ENCODE peak calls at places on chromosomes 12 and 14, in five cellular contexts. Q is mesendoderm, E is H1, U is H9, V is neuronal stem cell. C is an unnamed sample.

GRCh38 chr12:51183816-51184215 is 10.9 kb upstream of the TFCP2 start:
- DNase-seq in E (no peak), U (no peak), Q (no peak), V (no peak), C (no peak)

GRCh38 chr12:79006306-79006705 is 141.7 kb downstream of the SYT1 start:
- DNase-seq in V (no peak), U (no peak), E (no peak), Q (peak), C (peak)

GRCh38 chr12:99043319-99043914 is 398.3 kb downstream of the APAF1 start:
- DNase-seq in U (peak), V (peak), E (peak), Q (peak), C (peak)

GRCh38 chr14:87992349-87992719 is 648 bp downstream of the GALC start:
- DNase-seq in V (no peak), E (no peak), U (peak), Q (no peak), C (no peak)

GRCh38 chr12:34598851-34599529 is 576.7 kb downstream of the ALG10 start:
- DNase-seq in U (no peak), V (no peak), Q (no peak), E (no peak), C (no peak)

GRCh38 chr12:13165578-13166120 is 30.9 kb upstream of the EMP1 start:
- DNase-seq in Q (peak), E (no peak), U (no peak), V (no peak), C (peak)

GRCh38 chr12:42636993-42637392 is 47.4 kb upstream of the PRICKLE1 start:
- DNase-seq in U (no peak), Q (no peak), V (no peak), E (no peak), C (no peak)

GRCh38 chr12:109307051-109307450 is 2.0 kb downstream of the FOXN4 start:
- DNase-seq in V (no peak), Q (peak), E (no peak), U (no peak), C (no peak)

GRCh38 chr12:124155711-124156110 is 139.2 kb upstream of the RFLNA start:
- DNase-seq in V (no peak), Q (no peak), U (no peak), E (no peak), C (no peak)

GRCh38 chr14:76812093-76812421 is 625 bp downstream of the ANGEL1 start:
- DNase-seq in U (no peak), Q (peak), E (no peak), V (no peak), C (no peak)

GRCh38 chr12:3551386-3551785 is 60.4 kb downstream of the PRMT8 start:
- DNase-seq in Q (no peak), E (no peak), V (no peak), U (peak), C (no peak)

GRCh38 chr12:62789856-62790255 is 145.1 kb downstream of the PPM1H start:
- DNase-seq in Q (no peak), E (no peak), V (no peak), U (no peak), C (no peak)

GRCh38 chr12:46494424-46494823 is 121.9 kb upstream of the SLC38A2 start:
- DNase-seq in V (peak), U (no peak), E (peak), Q (peak), C (peak)

GRCh38 chr14:72970824-72971434 is 44.7 kb downstream of the DCAF4 start:
- DNase-seq in Q (no peak), U (no peak), V (no peak), E (no peak), C (no peak)

GRCh38 chr12:83016226-83016835 is 329.6 kb downstream of the TMTC2 start:
- DNase-seq in V (no peak), U (no peak), Q (no peak), E (no peak), C (peak)

GRCh38 chr14:65002586-65003210 is 16.0 kb downstream of the FNTB start:
- DNase-seq in V (no peak), U (no peak), Q (no peak), E (no peak), C (no peak)

DNA sequence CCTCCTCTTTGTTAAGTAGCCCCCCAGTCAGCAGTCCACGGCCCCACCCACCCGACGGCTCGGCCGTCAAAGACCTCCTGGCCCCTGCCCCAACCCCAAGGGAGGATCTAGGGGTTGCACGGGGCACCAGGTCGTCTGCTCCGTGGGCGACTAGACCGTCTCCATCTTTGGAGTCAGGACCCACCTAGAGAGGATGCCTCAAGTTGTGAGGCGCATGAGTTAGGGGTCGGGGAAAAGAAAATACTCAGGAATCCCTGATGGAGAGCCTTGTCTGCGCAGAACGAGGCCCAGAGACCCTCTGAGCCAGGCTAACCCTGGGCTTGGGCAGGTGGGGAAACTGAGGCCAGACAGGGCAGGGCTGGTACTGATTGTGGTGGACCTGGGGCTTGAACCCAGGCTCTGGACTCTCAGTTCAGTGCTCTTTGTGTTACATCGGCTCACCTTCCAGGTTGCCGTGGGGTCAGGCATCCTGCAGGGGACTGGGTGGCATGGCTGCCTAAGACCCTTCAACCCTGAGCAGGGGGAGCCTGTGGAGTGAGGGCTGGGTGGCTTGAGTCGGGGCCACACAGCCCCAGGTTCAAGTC is 838 bp downstream of the OTUB2 start:
- DNase-seq in Q (no peak), U (no peak), V (no peak), E (no peak), C (no peak)
- H3K18ac ChIP-seq in Q (no peak), U (no peak), V (peak), E (no peak), C (no peak)

GRCh38 chr12:103177624-103178023 is 220.2 kb downstream of the ASCL1 start:
- DNase-seq in Q (no peak), E (no peak), U (no peak), V (peak), C (no peak)
- H3K18ac ChIP-seq in Q (no peak), E (no peak), U (no peak), V (no peak), C (no peak)

GRCh38 chr12:32248594-32249140 is 142.0 kb downstream of the BICD1 start:
- DNase-seq in Q (no peak), V (no peak), E (no peak), U (no peak), C (peak)
- H3K18ac ChIP-seq in Q (no peak), V (no peak), E (no peak), U (no peak), C (no peak)

GRCh38 chr14:60249321-60250251 is 565 bp downstream of the PPM1A start:
- DNase-seq in Q (peak), U (peak), V (peak), E (no peak), C (peak)

GRCh38 chr14:60251877-60252276 is 2.9 kb downstream of the PPM1A start:
- DNase-seq in U (no peak), Q (no peak), V (no peak), E (no peak), C (no peak)

GRCh38 chr14:60252630-60253029 is 3.6 kb downstream of the PPM1A start:
- DNase-seq in U (no peak), E (no peak), V (no peak), Q (no peak), C (no peak)

GRCh38 chr14:60248697-60249314 is at the start of gene PPM1A:
- DNase-seq in U (peak), Q (peak), E (peak), V (peak), C (peak)

DNA sequence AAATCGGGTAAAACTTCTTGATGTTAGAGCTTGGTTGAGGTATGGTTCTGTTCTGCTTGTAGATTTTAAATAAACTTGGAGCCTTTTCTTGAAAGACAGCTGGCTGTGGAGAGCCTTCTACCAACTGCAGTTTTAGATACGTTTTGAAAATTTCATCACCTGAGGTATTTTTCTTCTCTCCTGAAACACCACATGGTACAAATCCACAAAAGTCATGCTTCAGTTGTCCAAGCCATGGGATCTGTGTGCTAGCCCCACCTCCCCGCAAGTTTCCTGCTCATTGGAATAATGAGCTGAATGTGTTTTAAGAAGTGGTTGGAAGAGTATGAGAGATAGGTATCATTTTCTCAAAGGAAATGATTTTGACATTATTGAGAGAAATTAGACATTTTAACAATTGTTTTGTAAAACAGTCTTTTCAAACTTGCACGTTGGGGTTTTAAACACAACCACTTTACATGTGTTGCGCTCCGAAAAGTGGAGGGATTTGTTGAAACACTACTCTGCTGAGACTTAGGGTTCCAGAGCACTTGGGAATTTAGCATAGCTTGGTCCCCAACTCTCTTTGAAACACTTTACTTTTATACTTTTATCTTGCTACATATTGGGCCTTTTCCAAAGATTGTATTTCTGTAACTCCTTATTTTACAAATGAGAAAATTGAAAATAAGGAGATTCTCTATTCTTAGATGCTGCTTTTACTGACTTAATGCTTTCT is 1.5 kb downstream of the PPM1A start:
- DNase-seq in V (peak), E (no peak), U (no peak), Q (peak), C (peak)
- H3K18ac ChIP-seq in V (no peak), E (peak), U (no peak), Q (no peak), C (no peak)

GRCh38 chr14:60217713-60218112 is 31.3 kb upstream of the PPM1A start:
- DNase-seq in V (no peak), U (no peak), E (no peak), Q (no peak), C (no peak)

GRCh38 chr14:60214415-60215126 is 34.5 kb upstream of the PPM1A start:
- DNase-seq in V (no peak), U (no peak), Q (no peak), E (no peak), C (no peak)

GRCh38 chr14:60215127-60215444 is 33.9 kb upstream of the PPM1A start:
- DNase-seq in E (no peak), U (no peak), V (no peak), Q (no peak), C (no peak)

GRCh38 chr14:60214003-60214402 is 35.0 kb upstream of the PPM1A start:
- DNase-seq in V (no peak), Q (no peak), U (no peak), E (no peak), C (no peak)

GRCh38 chr14:60215520-60216195 is 33.4 kb upstream of the PPM1A start:
- DNase-seq in V (no peak), U (no peak), Q (no peak), E (no peak), C (no peak)
- H3K18ac ChIP-seq in V (no peak), U (no peak), Q (no peak), E (no peak), C (no peak)

GRCh38 chr12:57837779-57838562 is 8.6 kb downstream of the CTDSP2 start:
- DNase-seq in Q (peak), E (no peak), V (no peak), U (peak), C (no peak)

GRCh38 chr12:57836442-57837375 is 9.8 kb downstream of the CTDSP2 start:
- DNase-seq in V (no peak), E (no peak), U (peak), Q (peak), C (no peak)

GRCh38 chr12:57840701-57841100 is 5.8 kb downstream of the CTDSP2 start:
- DNase-seq in U (no peak), E (no peak), Q (no peak), V (no peak), C (no peak)

GRCh38 chr12:57839996-57840395 is 6.5 kb downstream of the CTDSP2 start:
- DNase-seq in Q (no peak), U (no peak), V (no peak), E (no peak), C (no peak)

DNA sequence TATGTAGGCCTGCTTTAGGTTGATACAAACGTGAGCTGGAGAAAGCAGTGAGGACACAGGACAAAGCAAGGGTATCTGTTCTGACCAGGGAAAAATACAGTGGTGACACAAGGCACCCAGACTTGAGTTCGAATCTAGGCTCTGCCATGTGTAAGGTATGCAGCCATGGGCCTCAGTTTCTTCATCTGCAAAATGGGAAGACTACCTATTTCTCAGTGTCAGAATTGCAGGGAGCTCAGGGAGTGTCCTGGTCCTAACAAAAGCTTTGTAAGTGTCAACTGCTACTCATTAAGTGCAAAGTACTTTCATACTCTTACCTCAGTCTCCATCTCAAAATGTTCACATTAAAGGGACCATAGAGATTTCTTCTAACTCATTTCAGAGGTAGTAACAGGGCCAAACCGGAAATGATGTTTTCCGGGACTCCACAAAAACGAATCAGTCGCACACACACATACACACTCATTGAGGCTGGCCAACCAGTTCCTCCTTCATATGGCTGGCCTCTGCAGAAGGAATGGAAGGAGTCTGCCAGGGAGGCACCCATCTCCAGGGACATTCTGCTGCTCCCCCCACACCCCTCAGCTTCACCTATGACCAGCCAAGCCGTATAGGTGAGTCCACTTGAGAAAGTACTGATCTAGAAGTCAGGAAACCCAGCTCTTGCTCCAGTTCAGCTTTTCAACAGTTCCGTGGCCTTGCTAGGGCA is 7.8 kb downstream of the CTDSP2 start:
- DNase-seq in Q (no peak), V (no peak), U (no peak), E (no peak), C (no peak)
- H3K18ac ChIP-seq in Q (no peak), V (no peak), U (no peak), E (no peak), C (no peak)

DNA sequence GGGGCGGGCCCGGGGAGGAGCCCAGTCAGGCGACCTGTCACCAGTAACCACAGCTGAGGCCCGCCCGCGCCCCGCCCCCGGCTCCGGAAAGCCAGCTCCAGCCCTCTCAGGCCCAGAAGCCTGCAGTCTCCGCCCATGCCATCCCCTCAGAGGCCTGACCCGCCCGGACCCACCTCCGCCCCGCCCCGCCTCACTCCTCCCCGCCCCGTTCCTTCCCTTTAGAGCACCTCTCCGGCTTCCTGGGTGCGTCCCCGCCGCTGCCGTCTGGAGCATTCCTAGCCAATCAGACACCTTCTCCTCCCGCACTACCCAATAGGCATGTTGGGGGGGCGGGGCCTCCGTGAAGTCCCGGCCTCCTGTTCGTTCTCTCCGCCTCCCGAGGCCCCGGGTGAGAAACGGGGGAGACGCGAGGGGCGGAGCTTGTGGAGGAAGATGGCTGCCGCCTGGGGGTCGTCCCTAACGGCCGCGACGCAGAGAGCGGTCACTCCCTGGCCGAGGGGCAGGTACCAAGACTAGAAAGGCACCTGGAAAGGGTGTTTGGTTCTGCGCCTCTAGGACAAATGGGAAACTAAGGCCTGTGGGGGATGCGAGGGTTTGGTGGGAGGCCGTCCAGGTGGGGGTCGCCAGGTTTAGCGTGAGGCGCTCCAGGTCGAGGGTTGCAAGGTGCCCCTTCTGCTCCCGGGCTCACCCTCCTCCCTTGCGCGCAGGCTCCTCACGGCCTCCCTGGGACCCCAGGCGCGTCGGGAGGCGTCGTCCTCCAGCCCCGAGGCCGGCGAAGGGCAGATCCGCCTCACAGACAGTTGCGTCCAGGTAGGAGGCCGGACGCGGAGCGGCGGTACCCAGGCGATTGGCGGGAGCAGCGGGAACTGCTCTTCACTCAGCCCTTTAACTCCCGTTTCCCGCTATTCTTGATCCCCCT is at the start of gene ISCA2:
- DNase-seq in U (peak), V (peak), Q (peak), E (peak), C (peak)
- H3K18ac ChIP-seq in U (peak), V (peak), Q (peak), E (peak), C (peak)